ENCODE peak calls at places on chromosome 11, in six cellular contexts. W is psoas muscle, X is heart right ventricle, U is heart left ventricle, E is GM23248, O is right atrium auricular region. Z is an unnamed sample.

GRCh38 chr11:121282886-121283502 is 9.6 kb upstream of the SC5D start:
- DNase-seq in E (no peak), U (no peak), X (no peak), O (no peak), W (no peak), Z (no peak)

GRCh38 chr11:47161134-47161854 is 15.4 kb downstream of the ARFGAP2 start:
- DNase-seq in U (peak; percentile 74), W (peak; percentile 55), E (peak; percentile 82), O (peak; percentile 69), X (peak; percentile 50), Z (peak; percentile 81)

GRCh38 chr11:123429851-123430735 is at the start of gene GRAMD1B:
- DNase-seq in E (peak; percentile 84), U (peak; percentile 85), O (no peak), X (peak; percentile 53), W (peak; percentile 38), Z (peak; percentile 74)

GRCh38 chr11:120645639-120646038 is 134.1 kb downstream of the GRIK4 start:
- DNase-seq in W (no peak), E (no peak), X (no peak), O (no peak), U (no peak), Z (no peak)

GRCh38 chr11:46537121-46537520 is 56.7 kb downstream of the AMBRA1 start:
- DNase-seq in U (no peak), E (peak; percentile 22), W (no peak), O (no peak), X (no peak), Z (no peak)

GRCh38 chr11:69939551-69940245 is 120.5 kb upstream of the FGF3 start:
- DNase-seq in W (no peak), U (peak; percentile 87), O (peak; percentile 81), E (no peak), X (peak; percentile 86), Z (no peak)

GRCh38 chr11:3913921-3914320 is 58.5 kb downstream of the STIM1 start:
- DNase-seq in E (no peak), O (no peak), U (no peak), X (no peak), W (no peak), Z (no peak)

GRCh38 chr11:83035070-83035854 is 36.4 kb downstream of the RAB30 start:
- DNase-seq in E (peak; percentile 67), U (no peak), X (no peak), W (peak; percentile 29), O (no peak), Z (no peak)

GRCh38 chr11:119885861-119886567 is 157.0 kb upstream of the NECTIN1 start:
- DNase-seq in U (no peak), O (no peak), X (no peak), W (no peak), E (no peak), Z (peak; percentile 74)

GRCh38 chr11:20278727-20279126 is 84.8 kb upstream of the HTATIP2 start:
- DNase-seq in U (no peak), O (no peak), W (no peak), X (no peak), E (peak; percentile 1), Z (no peak)

GRCh38 chr11:113992459-113993105 is 17.7 kb downstream of the HTR3A start:
- DNase-seq in X (no peak), O (no peak), E (no peak), W (no peak), U (no peak), Z (no peak)

GRCh38 chr11:65880844-65881421 is 1.3 kb downstream of the CTSW start:
- DNase-seq in O (no peak), E (no peak), W (no peak), U (peak; percentile 48), X (no peak), Z (no peak)

GRCh38 chr11:15289718-15290117 is 175.0 kb downstream of the INSC start:
- DNase-seq in O (no peak), W (no peak), E (no peak), X (no peak), U (no peak), Z (no peak)

GRCh38 chr11:65501530-65502273 is 2.9 kb downstream of the MALAT1 start:
- DNase-seq in E (peak; percentile 64), X (no peak), U (no peak), W (no peak), O (no peak), Z (peak; percentile 7)

GRCh38 chr11:45093761-45094455 is 52.5 kb upstream of the PRDM11 start:
- DNase-seq in W (no peak), U (no peak), E (no peak), O (peak; percentile 34), X (no peak), Z (no peak)

GRCh38 chr11:75276696-75277095 is 36.1 kb downstream of the TPBGL start:
- DNase-seq in W (no peak), U (peak; percentile 44), E (no peak), X (no peak), O (no peak), Z (no peak)

GRCh38 chr11:61892085-61892370 is 683 bp upstream of the FADS3 start:
- DNase-seq in W (no peak), E (no peak), X (no peak), O (no peak), U (no peak), Z (no peak)

GRCh38 chr11:22432331-22433065 is 94.3 kb downstream of the SLC17A6 start:
- DNase-seq in O (peak; percentile 56), X (peak; percentile 64), E (peak; percentile 58), W (peak; percentile 23), U (peak; percentile 63), Z (no peak)

GRCh38 chr11:94459576-94459975 is 34.1 kb downstream of the MRE11 start:
- DNase-seq in W (no peak), O (no peak), X (no peak), E (no peak), U (no peak), Z (no peak)

GRCh38 chr11:62911137-62912130 is 9.7 kb downstream of the CHRM1 start:
- DNase-seq in X (no peak), W (no peak), E (peak; percentile 42), U (no peak), O (no peak), Z (no peak)

GRCh38 chr11:120182790-120183491 is 27.9 kb upstream of the OAF start:
- DNase-seq in E (peak; percentile 68), X (peak; percentile 51), U (peak; percentile 66), W (peak; percentile 62), O (peak; percentile 63), Z (peak; percentile 70)

GRCh38 chr11:47104337-47104950 is 72.2 kb downstream of the ARFGAP2 start:
- DNase-seq in E (peak; percentile 56), W (no peak), U (no peak), X (no peak), O (no peak), Z (no peak)

GRCh38 chr11:36360833-36361232 is 64.7 kb downstream of the PRR5L start:
- DNase-seq in E (no peak), O (no peak), U (no peak), X (no peak), W (no peak), Z (no peak)

GRCh38 chr11:96073536-96073935 is 149.6 kb upstream of the MTMR2 start:
- DNase-seq in W (no peak), O (no peak), E (no peak), U (no peak), X (no peak), Z (peak; percentile 34)

GRCh38 chr11:123640677-123641494 is 13.5 kb downstream of the SCN3B start:
- DNase-seq in X (peak; percentile 19), O (no peak), W (peak; percentile 42), U (peak; percentile 68), E (peak; percentile 63), Z (no peak)

GRCh38 chr11:67631427-67631826 is 1.7 kb upstream of the NUDT8 start:
- DNase-seq in E (no peak), X (no peak), W (no peak), O (no peak), U (peak; percentile 67), Z (peak; percentile 74)

GRCh38 chr11:69293819-69294505 is at the start of gene MYEOV:
- DNase-seq in W (no peak), E (peak; percentile 61), X (no peak), O (no peak), U (no peak), Z (peak; percentile 89)

DNA sequence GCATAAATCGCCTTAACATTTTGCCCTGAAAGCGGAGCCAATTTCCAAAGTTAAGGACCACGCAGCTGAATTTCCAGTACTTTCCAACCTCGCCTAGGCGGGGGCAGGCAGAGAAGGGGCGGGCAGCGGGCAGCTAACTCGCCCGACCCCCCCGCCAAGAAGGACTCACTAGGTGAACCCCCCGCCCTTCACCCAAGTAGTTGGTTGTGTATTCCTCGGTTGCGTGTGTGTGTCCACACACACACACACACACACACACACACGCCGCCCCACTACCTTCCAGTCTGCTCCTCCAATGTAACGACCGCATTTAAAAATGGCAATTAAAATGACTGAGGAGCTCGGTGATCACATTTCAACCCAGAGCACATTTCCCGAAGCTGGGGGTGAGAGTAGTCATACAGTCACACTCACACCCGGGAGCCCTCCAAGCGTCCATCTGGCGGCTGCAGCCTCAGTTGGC is 1.4 kb downstream of the TENM4 start:
- DNase-seq in E (peak; percentile 48), W (no peak), O (no peak), U (no peak), X (no peak), Z (no peak)
- H3K4me3 ChIP-seq in E (peak overlapping the region; percentile 69), W (peak overlapping the region; percentile 68), O (peak overlapping the region; percentile 51), U (peak overlapping the region; percentile 39), X (peak overlapping the region; percentile 7), Z (no peak overlapping the region)

DNA sequence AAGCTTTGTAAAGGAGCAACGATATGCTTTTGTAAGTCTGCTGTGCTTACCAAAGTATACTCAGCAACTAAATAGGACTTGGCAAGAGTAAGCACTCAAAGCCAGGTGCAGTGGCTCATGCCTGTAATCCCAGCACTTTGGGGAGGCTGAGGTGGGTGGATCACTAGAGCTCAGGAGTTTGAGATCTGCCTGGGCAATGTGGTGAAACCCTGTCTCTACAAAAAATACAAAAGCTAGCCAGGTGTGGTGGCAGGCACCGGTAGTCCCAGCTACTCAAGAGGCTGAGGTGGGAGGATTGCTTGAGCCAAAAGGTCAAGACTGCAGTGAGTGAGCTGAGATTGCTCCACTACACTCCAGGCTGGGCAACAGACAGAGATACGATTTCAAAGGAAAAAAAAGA is 67.5 kb downstream of the PAK1 start:
- DNase-seq in W (no peak), E (no peak), O (no peak), X (no peak), U (no peak), Z (no peak)
- H3K4me1 ChIP-seq in W (peaks cover 48% of the 10 kb centered on the region), E (peaks cover 20% of the 10 kb centered on the region), O (no peaks in the 10 kb centered on the region), X (no peaks in the 10 kb centered on the region), U (peaks cover 7% of the 10 kb centered on the region), Z (peaks cover 34% of the 10 kb centered on the region)

DNA sequence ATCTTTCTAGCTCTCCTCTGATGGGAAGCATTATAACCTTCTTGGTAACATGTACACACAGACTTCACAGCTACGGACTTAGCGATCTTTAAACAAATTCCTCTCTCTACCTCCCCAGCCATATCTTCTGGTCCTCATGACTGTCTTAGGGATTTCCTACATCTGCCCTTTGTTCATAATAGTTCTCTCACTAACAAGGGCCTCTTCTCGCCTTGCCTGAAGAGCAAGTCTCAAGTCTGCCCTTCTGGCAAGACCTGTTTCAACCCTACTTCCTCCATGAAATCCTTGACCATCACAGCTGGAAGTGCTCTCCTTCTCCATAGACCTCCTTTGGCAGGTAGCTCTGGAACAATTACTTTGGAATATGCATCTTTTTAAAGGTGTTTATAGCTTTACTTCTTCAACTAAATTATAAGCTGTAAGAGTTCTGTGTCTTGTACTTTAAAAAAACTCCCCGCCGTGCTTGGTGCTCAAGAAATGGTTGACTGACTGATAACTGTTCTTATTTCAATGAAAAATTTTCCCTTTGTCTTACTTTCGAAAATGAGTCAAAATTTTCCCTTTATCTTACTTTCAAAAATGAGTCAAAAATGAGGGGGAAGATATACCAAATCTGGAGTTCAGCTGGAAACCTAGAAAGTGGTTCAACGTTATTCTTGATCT is 34.7 kb downstream of the SNX19 start:
- DNase-seq in W (no peak), X (no peak), U (no peak), E (no peak), O (no peak), Z (no peak)
- H3K36me3 ChIP-seq in W (peaks cover 32% of the 10 kb centered on the region), X (peaks cover 46% of the 10 kb centered on the region), U (peaks cover 94% of the 10 kb centered on the region), E (peaks cover 75% of the 10 kb centered on the region), O (peaks cover 70% of the 10 kb centered on the region), Z (no peaks in the 10 kb centered on the region)

GRCh38 chr11:64283092-64283491 is 1.4 kb downstream of the BAD start:
- DNase-seq in E (no peak), X (no peak), U (no peak), O (no peak), W (no peak), Z (no peak)
- H3K4me3 ChIP-seq in E (peak overlapping the region; percentile 88), X (no peak overlapping the region), U (no peak overlapping the region), O (no peak overlapping the region), W (peak overlapping the region; percentile 79), Z (no peak overlapping the region)